ENCODE peak calls at places on chromosomes 1 and 21, in seven cellular contexts. G is HT1080, C is psoas muscle, P is glomerular endothelial cell, Q is amniotic stem cell, U is WTC11, W is H9. X is an unnamed sample.

GRCh38 chr1:234869182-234870019 is 259.2 kb downstream of the TOMM20 start:
- DNase-seq in G (no peak), U (no peak), Q (no peak), C (no peak), P (no peak), W (no peak), X (no peak)

GRCh38 chr1:91803847-91804545 is 82.0 kb downstream of the TGFBR3 start:
- DNase-seq in P (no peak), G (peak), C (no peak), Q (no peak), W (no peak), U (no peak), X (no peak)

GRCh38 chr1:165444897-165445370 is at the start of gene RXRG:
- DNase-seq in Q (no peak), U (peak), W (peak), P (no peak), C (peak), G (peak), X (peak)

GRCh38 chr1:248857201-248857600 is 1.7 kb downstream of the ZNF692 start:
- DNase-seq in Q (no peak), C (no peak), G (no peak), P (no peak), W (no peak), U (no peak), X (no peak)

GRCh38 chr21:37699024-37699770 is 217.1 kb downstream of the KCNJ6 start:
- DNase-seq in G (no peak), C (no peak), Q (no peak), W (no peak), U (no peak), P (no peak), X (no peak)

GRCh38 chr1:32949519-32949918 is 15.1 kb downstream of the RNF19B start:
- DNase-seq in W (no peak), C (no peak), Q (no peak), P (no peak), G (no peak), U (no peak), X (no peak)

GRCh38 chr21:38662224-38662568 is 143.5 kb upstream of the ETS2 start:
- DNase-seq in P (no peak), W (no peak), G (no peak), C (no peak), Q (no peak), U (no peak), X (no peak)

GRCh38 chr1:175493999-175494336 is 249.4 kb downstream of the TNR start:
- DNase-seq in P (no peak), G (no peak), Q (no peak), C (no peak), U (peak), W (peak), X (no peak)

GRCh38 chr1:31924839-31925238 is 13.3 kb downstream of the PTP4A2 start:
- DNase-seq in G (no peak), W (no peak), U (no peak), Q (no peak), C (no peak), P (no peak), X (no peak)

GRCh38 chr1:212915245-212916091 is 34.9 kb upstream of the VASH2 start:
- DNase-seq in C (no peak), W (peak), U (peak), G (peak), Q (no peak), P (no peak), X (peak)

GRCh38 chr1:11071463-11072215 is 11.8 kb upstream of the SRM start:
- DNase-seq in C (peak), G (no peak), W (no peak), U (no peak), P (no peak), Q (no peak), X (no peak)

GRCh38 chr1:117843791-117844190 is 85.6 kb downstream of the GDAP2 start:
- DNase-seq in Q (no peak), P (no peak), G (peak), C (no peak), W (no peak), U (no peak), X (no peak)

GRCh38 chr1:154350383-154350782 is 25.1 kb downstream of the ATP8B2 start:
- DNase-seq in P (no peak), W (peak), G (no peak), C (no peak), U (peak), Q (no peak), X (peak)

GRCh38 chr1:234607091-234608025 is 2.6 kb downstream of the IRF2BP2 start:
- DNase-seq in C (peak), W (no peak), U (peak), Q (no peak), G (peak), P (no peak), X (no peak)

GRCh38 chr1:9413143-9413876 is 120.6 kb downstream of the SPSB1 start:
- DNase-seq in U (no peak), G (peak), W (peak), Q (peak), P (no peak), C (peak), X (peak)

GRCh38 chr1:153540394-153541361 is at the start of gene S100A5:
- DNase-seq in P (no peak), W (no peak), G (peak), U (no peak), Q (no peak), C (no peak), X (peak)

GRCh38 chr1:234771642-234772344 is 161.8 kb upstream of the IRF2BP2 start:
- DNase-seq in U (no peak), C (no peak), G (peak), P (no peak), Q (no peak), W (no peak), X (no peak)

GRCh38 chr1:1393428-1393827 is 5.7 kb downstream of the CCNL2 start:
- DNase-seq in P (no peak), G (no peak), C (no peak), U (no peak), W (no peak), Q (no peak), X (peak)

GRCh38 chr21:35473496-35473895 is 424.4 kb upstream of the RUNX1 start:
- DNase-seq in G (no peak), U (no peak), C (no peak), Q (no peak), W (no peak), P (no peak), X (no peak)

GRCh38 chr21:27362249-27362648 is 395.4 kb upstream of the ADAMTS5 start:
- DNase-seq in P (no peak), Q (no peak), G (peak), C (no peak), W (no peak), U (no peak), X (no peak)

GRCh38 chr1:185533596-185533995 is 200.6 kb upstream of the HMCN1 start:
- DNase-seq in P (no peak), Q (no peak), W (no peak), C (no peak), G (no peak), U (no peak), X (no peak)

GRCh38 chr1:235893840-235894239 is 27.1 kb upstream of the LYST start:
- DNase-seq in P (no peak), G (no peak), U (no peak), W (no peak), C (no peak), Q (no peak), X (no peak)

GRCh38 chr1:44807364-44808062 is 362 bp upstream of the DYNLT4 start:
- DNase-seq in U (peak), C (peak), W (peak), P (peak), G (peak), Q (peak), X (peak)

GRCh38 chr1:23471473-23472075 is 12.4 kb downstream of the ASAP3 start:
- DNase-seq in P (no peak), W (no peak), G (no peak), U (no peak), Q (no peak), C (no peak), X (no peak)

GRCh38 chr1:94050263-94050662 is 70.7 kb downstream of the ABCA4 start:
- DNase-seq in U (no peak), Q (no peak), W (no peak), C (no peak), P (no peak), G (peak), X (peak)

GRCh38 chr1:116134178-116134773 is 23.1 kb downstream of the MAB21L3 start:
- DNase-seq in U (no peak), C (no peak), Q (no peak), P (no peak), W (no peak), G (no peak), X (no peak)

GRCh38 chr1:112877741-112878140 is 78.3 kb downstream of the SLC16A1 start:
- DNase-seq in P (no peak), C (no peak), U (no peak), Q (no peak), G (no peak), W (no peak), X (no peak)

GRCh38 chr1:8627728-8628127 is 189.7 kb downstream of the RERE start:
- DNase-seq in G (no peak), U (no peak), Q (no peak), C (no peak), W (no peak), P (no peak), X (no peak)

GRCh38 chr1:51301844-51302162 is 28.6 kb downstream of the TTC39A start:
- DNase-seq in P (no peak), Q (no peak), W (no peak), G (no peak), U (no peak), C (no peak), X (no peak)

X was measured in AG20443.